ENCODE peak calls at places on chromosome 2, in six cellular contexts. S, A, G, I, K and T are unnamed samples.

GRCh38 chr2:130380096-130380934 is 24.5 kb downstream of the PTPN18 start:
- DNase-seq in S (no peak), A (no peak), G (peak), I (no peak), K (no peak), T (no peak)

GRCh38 chr2:36889782-36890181 is 76.6 kb downstream of the STRN start:
- DNase-seq in S (no peak), A (no peak), G (peak), I (no peak), K (peak), T (no peak)

GRCh38 chr2:12424820-12425219 is 291.9 kb upstream of the TRIB2 start:
- DNase-seq in S (no peak), A (no peak), G (no peak), I (no peak), K (no peak), T (no peak)

GRCh38 chr2:154402138-154402714 is 296.3 kb upstream of the KCNJ3 start:
- DNase-seq in S (no peak), A (no peak), G (no peak), I (no peak), K (peak), T (no peak)

GRCh38 chr2:234846589-234847363 is 105.0 kb upstream of the SH3BP4 start:
- DNase-seq in S (no peak), A (no peak), G (no peak), I (no peak), K (no peak), T (no peak)

GRCh38 chr2:234500394-234501006 is 3.6 kb upstream of the ARL4C start:
- DNase-seq in S (no peak), A (peak), G (peak), I (peak), K (peak), T (no peak)

GRCh38 chr2:39875182-39875913 is 96.3 kb upstream of the THUMPD2 start:
- DNase-seq in S (no peak), A (no peak), G (no peak), I (no peak), K (no peak), T (no peak)

GRCh38 chr2:17915811-17916523 is 37.5 kb downstream of the KCNS3 start:
- DNase-seq in S (no peak), A (no peak), G (no peak), I (no peak), K (no peak), T (no peak)

GRCh38 chr2:58992062-58992736 is 751.1 kb upstream of the FANCL start:
- DNase-seq in S (no peak), A (no peak), G (no peak), I (no peak), K (peak), T (no peak)

GRCh38 chr2:187614756-187615155 is 60.5 kb upstream of the TFPI start:
- DNase-seq in S (no peak), A (no peak), G (no peak), I (no peak), K (no peak), T (no peak)

GRCh38 chr2:101803128-101803527 is 105.6 kb downstream of the MAP4K4 start:
- DNase-seq in S (no peak), A (no peak), G (no peak), I (no peak), K (peak), T (no peak)

GRCh38 chr2:43307046-43307445 is 80.6 kb upstream of the ZFP36L2 start:
- DNase-seq in S (no peak), A (no peak), G (no peak), I (no peak), K (no peak), T (no peak)

GRCh38 chr2:118981627-118982026 is 39.6 kb downstream of the MARCO start:
- DNase-seq in S (no peak), A (no peak), G (no peak), I (no peak), K (no peak), T (no peak)

GRCh38 chr2:209872675-209873074 is 101.0 kb downstream of the UNC80 start:
- DNase-seq in S (no peak), A (peak), G (no peak), I (peak), K (peak), T (no peak)

GRCh38 chr2:64653174-64654062 is at the start of gene SERTAD2:
- DNase-seq in S (peak), A (no peak), G (peak), I (peak), K (peak), T (peak)

GRCh38 chr2:11004206-11004605 is 92.5 kb downstream of the KCNF1 start:
- DNase-seq in S (no peak), A (no peak), G (no peak), I (no peak), K (peak), T (no peak)

GRCh38 chr2:121805767-121806145 is 50.3 kb downstream of the TSN start:
- DNase-seq in S (no peak), A (no peak), G (no peak), I (no peak), K (no peak), T (no peak)

GRCh38 chr2:31318360-31319336 is 84.7 kb downstream of the EHD3 start:
- DNase-seq in S (no peak), A (peak), G (no peak), I (no peak), K (no peak), T (no peak)

GRCh38 chr2:136785215-136785614 is 19.9 kb downstream of the THSD7B start:
- DNase-seq in S (no peak), A (no peak), G (no peak), I (no peak), K (no peak), T (no peak)

GRCh38 chr2:30374380-30374779 is 72.7 kb upstream of the LCLAT1 start:
- DNase-seq in S (no peak), A (no peak), G (no peak), I (no peak), K (no peak), T (no peak)

GRCh38 chr2:32342811-32343210 is 14.0 kb upstream of the BIRC6 start:
- DNase-seq in S (no peak), A (no peak), G (no peak), I (no peak), K (no peak), T (no peak)

GRCh38 chr2:168216351-168217005 is 30.9 kb downstream of the STK39 start:
- DNase-seq in S (no peak), A (no peak), G (no peak), I (no peak), K (no peak), T (no peak)
- TF ChIP-seq POLR2AphosphoS5 in S (no peak), A (no peak), G (no peak), I (no peak), K (no peak), T (no peak)

GRCh38 chr2:133718688-133719201 is 150.5 kb upstream of the NCKAP5 start:
- DNase-seq in S (no peak), A (no peak), G (no peak), I (no peak), K (no peak), T (no peak)
- TF ChIP-seq TAF1 in S (no peak), A (no peak), G (no peak), I (no peak), K (no peak), T (no peak)

GRCh38 chr2:27086090-27086721 is 366 bp upstream of the KHK start:
- DNase-seq in S (peak), A (peak), G (peak), I (peak), K (peak), T (peak)
- TF ChIP-seq POLR2A in S (peak), A (peak), G (peak), I (no peak), K (no peak), T (peak)

GRCh38 chr2:197170137-197170682 is 140.4 kb downstream of the ANKRD44 start:
- DNase-seq in S (no peak), A (no peak), G (no peak), I (no peak), K (no peak), T (no peak)
- TF ChIP-seq POLR2AphosphoS5 in S (no peak), A (no peak), G (no peak), I (no peak), K (no peak), T (no peak)

GRCh38 chr2:182954789-182955188 is 83.5 kb downstream of the NCKAP1 start:
- DNase-seq in S (no peak), A (no peak), G (no peak), I (no peak), K (peak), T (no peak)

GRCh38 chr2:182949572-182950189 is 83.2 kb upstream of the FRZB start:
- DNase-seq in S (no peak), A (no peak), G (peak), I (no peak), K (no peak), T (no peak)

GRCh38 chr2:182951948-182952663 is 85.7 kb upstream of the FRZB start:
- DNase-seq in S (no peak), A (no peak), G (no peak), I (no peak), K (no peak), T (no peak)

GRCh38 chr2:182950546-182950945 is 84.1 kb upstream of the FRZB start:
- DNase-seq in S (no peak), A (no peak), G (no peak), I (no peak), K (no peak), T (no peak)

GRCh38 chr2:182952741-182953450 is 85.4 kb downstream of the NCKAP1 start:
- DNase-seq in S (no peak), A (no peak), G (no peak), I (no peak), K (no peak), T (no peak)
- TF ChIP-seq TAF1 in S (no peak), A (no peak), G (no peak), I (no peak), K (no peak), T (no peak)

DNA sequence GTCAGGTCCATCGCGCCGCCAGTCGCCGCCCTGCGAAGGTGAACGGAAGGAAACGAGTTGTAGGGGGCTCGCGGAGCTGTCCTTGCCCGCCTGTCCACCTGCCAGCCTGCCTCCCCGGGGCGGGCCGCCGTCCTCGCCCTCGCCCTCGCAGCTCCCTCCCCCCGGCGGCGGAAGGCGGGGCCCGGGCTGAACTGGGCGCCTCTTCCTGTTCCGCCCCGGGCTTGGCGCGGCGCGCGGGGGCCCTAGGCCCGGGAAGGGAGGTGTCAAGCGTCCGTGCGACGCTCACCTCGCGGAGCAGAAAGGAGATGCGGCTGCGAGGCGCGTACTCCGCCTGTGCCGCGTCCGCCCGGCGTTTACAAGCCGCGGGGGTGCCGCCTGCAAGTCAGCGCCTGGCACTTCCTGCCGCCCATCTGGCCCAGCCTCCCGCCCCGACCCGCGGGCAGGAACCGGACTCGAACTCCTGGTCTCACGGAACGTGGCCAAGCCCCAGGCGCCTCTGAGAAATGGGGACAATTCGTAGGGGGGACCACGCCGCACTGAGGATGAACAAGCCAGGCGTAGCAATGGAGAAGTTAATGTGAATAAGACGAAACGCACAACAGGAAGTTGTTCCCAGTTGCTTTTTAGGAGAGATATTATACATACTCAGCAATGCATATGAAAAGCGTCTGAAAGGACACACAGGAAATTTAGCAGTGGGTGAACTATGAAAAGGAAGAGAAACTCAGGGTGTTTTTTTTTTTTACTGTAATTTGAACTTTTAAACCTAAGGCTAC is at the start of gene CNPPD1:
- DNase-seq in S (peak), A (no peak), G (peak), I (peak), K (peak), T (peak)
- TF ChIP-seq POLR2A in S (peak), A (peak), G (peak), I (no peak), K (no peak), T (peak)

DNA sequence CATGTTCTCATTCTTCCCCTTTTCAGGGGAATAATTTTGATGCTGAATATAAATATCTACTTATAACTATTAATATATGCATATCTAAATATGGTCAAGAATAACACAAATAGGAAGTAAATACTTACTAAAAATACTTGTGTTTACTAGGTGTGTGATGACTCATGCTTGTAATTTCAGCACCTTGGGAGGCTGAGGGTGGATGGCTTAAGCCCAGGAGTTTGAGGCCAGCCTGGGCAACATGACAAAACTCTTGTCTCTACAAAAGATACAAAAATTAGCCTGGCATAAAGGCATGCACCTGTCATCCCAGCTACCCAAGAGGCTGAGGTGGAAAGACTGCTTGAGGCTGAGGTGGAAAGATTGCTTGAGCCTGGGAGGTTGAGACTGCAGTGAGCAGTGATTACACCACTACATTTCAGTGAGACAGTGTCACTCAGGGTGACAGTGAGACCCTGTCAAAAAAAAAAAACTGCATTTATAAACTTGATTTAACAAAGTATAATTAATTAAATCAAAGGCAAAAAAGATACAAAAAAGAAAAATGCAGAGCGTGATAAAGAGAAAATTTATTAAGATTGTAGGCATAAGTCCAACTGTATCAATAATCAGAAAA is 703.1 kb upstream of the VRK2 start:
- DNase-seq in S (no peak), A (no peak), G (no peak), I (no peak), K (no peak), T (no peak)
- TF ChIP-seq POLR2AphosphoS5 in S (no peak), A (no peak), G (no peak), I (no peak), K (no peak), T (no peak)

GRCh38 chr2:203126971-203127370 is 111.8 kb upstream of the CYP20A1 start:
- DNase-seq in S (no peak), A (no peak), G (no peak), I (no peak), K (no peak), T (no peak)

DNA sequence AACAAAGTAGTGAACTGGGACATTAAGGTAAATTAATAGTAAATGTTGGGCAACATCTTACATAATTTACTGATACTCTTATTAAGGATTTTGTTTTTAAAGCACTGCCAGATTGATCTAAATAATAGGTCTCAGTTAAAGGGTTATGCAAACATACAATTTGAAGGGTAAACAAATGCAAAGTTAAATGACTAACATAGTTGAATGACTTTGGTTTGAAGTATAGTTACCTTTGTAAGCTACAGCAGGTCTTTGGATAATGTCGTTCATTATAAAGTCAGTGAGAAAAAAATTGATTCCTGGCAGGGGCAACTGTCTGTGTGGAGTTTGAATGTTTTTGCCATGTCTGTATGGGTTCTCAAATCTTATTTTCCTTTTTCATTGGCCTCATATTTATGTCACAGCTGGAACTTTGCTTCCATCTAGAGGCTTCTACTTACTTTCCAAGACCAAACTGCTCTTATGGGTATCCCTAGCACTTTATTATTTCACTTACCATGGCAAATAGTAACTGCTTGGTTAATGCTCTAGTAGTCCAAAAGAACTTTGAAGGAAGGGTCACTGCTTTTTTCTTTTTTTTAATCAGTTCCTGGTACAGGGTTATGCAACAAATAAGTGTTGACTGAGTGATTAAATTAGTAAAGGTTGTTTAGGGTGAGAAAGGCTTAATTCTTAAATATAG is 107.8 kb downstream of the NBEAL1 start:
- DNase-seq in S (no peak), A (no peak), G (no peak), I (no peak), K (peak), T (no peak)
- TF ChIP-seq TAF1 in S (no peak), A (no peak), G (no peak), I (no peak), K (no peak), T (no peak)

GRCh38 chr2:202871161-202872141 is at the start of gene ICA1L:
- DNase-seq in S (peak), A (no peak), G (peak), I (peak), K (peak), T (peak)
- TF ChIP-seq POLR2A in S (peak), A (peak), G (peak), I (no peak), K (no peak), T (peak)